ENCODE peak calls at places on chromosomes 7 and 10, in nine cellular contexts. N is choroid plexus epithelial cell, S is left ventricle myocardium inferior, L is body of pancreas, P is Peyer's patch, H is HFF-Myc, G is tibial nerve, X is bronchial epithelial cell, D is adrenal gland. T is an unnamed sample.

GRCh38 chr10:10642741-10643280 is 374.9 kb upstream of the CELF2 start:
- DNase-seq in N (peak; percentile 79), S (peak; percentile 78), L (peak; percentile 13), P (no peak), H (no peak), G (peak; percentile 68), X (no peak), D (peak; percentile 18), T (no peak)

GRCh38 chr10:3433131-3433530 is 260.5 kb upstream of the PITRM1 start:
- DNase-seq in N (no peak), S (no peak), L (no peak), P (no peak), H (no peak), G (no peak), X (no peak), D (no peak), T (no peak)

GRCh38 chr10:70212879-70213278 is 20.4 kb downstream of the PPA1 start:
- DNase-seq in N (no peak), S (no peak), L (no peak), P (no peak), H (no peak), G (no peak), X (no peak), D (no peak), T (no peak)

GRCh38 chr7:107173691-107174406 is 5.0 kb downstream of the HBP1 start:
- DNase-seq in N (no peak), S (no peak), L (no peak), P (no peak), H (no peak), G (no peak), X (no peak), D (no peak), T (no peak)

GRCh38 chr7:43697690-43698089 is 31.6 kb downstream of the COA1 start:
- DNase-seq in N (peak; percentile 28), S (no peak), L (no peak), P (no peak), H (no peak), G (no peak), X (no peak), D (no peak), T (peak; percentile 30)

GRCh38 chr10:11610151-11610854 is 1.1 kb downstream of the USP6NL start:
- DNase-seq in N (no peak), S (no peak), L (no peak), P (no peak), H (no peak), G (no peak), X (peak; percentile 9), D (no peak), T (peak; percentile 36)

GRCh38 chr7:2494191-2495130 is 18.3 kb upstream of the GRIFIN start:
- DNase-seq in N (no peak), S (peak; percentile 43), L (no peak), P (no peak), H (no peak), G (no peak), X (no peak), D (no peak), T (no peak)

GRCh38 chr10:12018438-12019342 is 23.9 kb downstream of the UPF2 start:
- DNase-seq in N (peak; percentile 61), S (no peak), L (no peak), P (no peak), H (no peak), G (no peak), X (no peak), D (no peak), T (no peak)

GRCh38 chr7:77288676-77289320 is 89.2 kb upstream of the FGL2 start:
- DNase-seq in N (no peak), S (no peak), L (no peak), P (no peak), H (no peak), G (no peak), X (no peak), D (no peak), T (no peak)

GRCh38 chr10:47176903-47177860 is 122.8 kb upstream of the GDF10 start:
- DNase-seq in N (no peak), S (no peak), L (no peak), P (no peak), H (no peak), G (no peak), X (no peak), D (no peak), T (no peak)

GRCh38 chr7:45215611-45216062 is 58.0 kb downstream of the RAMP3 start:
- DNase-seq in N (no peak), S (no peak), L (no peak), P (no peak), H (no peak), G (no peak), X (no peak), D (no peak), T (no peak)

GRCh38 chr7:116477646-116478045 is 21.9 kb upstream of the CAV2 start:
- DNase-seq in N (no peak), S (no peak), L (no peak), P (no peak), H (no peak), G (no peak), X (no peak), D (no peak), T (no peak)

DNA sequence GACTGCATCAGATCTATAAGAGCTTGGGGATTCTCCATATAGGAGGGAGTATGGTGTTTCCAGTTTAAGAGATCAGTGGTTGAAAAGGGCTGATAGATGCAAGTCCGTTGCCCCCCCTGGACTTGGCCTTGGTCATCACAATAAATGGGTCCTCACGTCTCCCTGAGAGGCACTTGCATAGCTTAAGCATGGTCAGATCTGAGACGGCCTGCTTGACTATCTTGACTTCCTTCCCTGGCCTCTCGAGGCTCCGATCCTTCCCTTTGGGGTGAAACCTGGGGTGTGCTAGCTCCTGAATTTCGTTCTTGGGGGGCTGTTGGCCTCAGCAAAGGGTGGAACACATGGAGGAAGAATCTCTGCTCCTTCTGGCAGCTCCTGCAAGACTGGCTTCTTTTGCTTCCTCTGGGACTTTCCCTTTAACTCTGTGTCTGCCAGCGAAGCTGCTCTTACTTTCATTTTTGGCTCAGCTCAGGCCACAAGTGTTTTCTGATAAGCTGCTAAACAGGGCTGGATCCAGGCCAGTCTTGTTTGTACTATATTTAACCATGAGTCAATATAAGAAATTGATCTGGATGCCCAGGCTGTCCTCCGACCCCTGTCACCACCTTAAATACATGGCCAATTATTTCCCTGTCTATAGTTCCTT is 11.2 kb upstream of the ZNF485 start:
- DNase-seq in N (peak; percentile 76), S (no peak), L (no peak), P (no peak), H (no peak), G (no peak), X (no peak), D (no peak), T (peak; percentile 24)
- H3K4me3 ChIP-seq in N (peak overlapping the region; percentile 29), S (peak overlapping the region; percentile 52), L (no peak overlapping the region), P (peak overlapping the region; percentile 33), H (no peak overlapping the region), G (peak overlapping the region; percentile 36), X (no peak overlapping the region), D (peak overlapping the region; percentile 53), T (no peak overlapping the region)

GRCh38 chr10:20686236-20686635 is 210.9 kb downstream of the NEBL start:
- DNase-seq in N (no peak), S (no peak), L (no peak), P (no peak), H (no peak), G (no peak), X (no peak), D (no peak), T (no peak)

GRCh38 chr10:20682782-20683181 is 214.3 kb downstream of the NEBL start:
- DNase-seq in N (no peak), S (no peak), L (no peak), P (no peak), H (no peak), G (no peak), X (no peak), D (no peak), T (no peak)

GRCh38 chr10:20688797-20689544 is 208.1 kb downstream of the NEBL start:
- DNase-seq in N (no peak), S (no peak), L (no peak), P (no peak), H (no peak), G (no peak), X (no peak), D (no peak), T (no peak)

GRCh38 chr10:20683345-20683744 is 213.8 kb downstream of the NEBL start:
- DNase-seq in N (no peak), S (no peak), L (no peak), P (no peak), H (no peak), G (no peak), X (no peak), D (no peak), T (no peak)
- TF ChIP-seq CTCF in N (no peak), S (no peak), L (no peak), P (no peak), H (no peak), G (no peak), X (no peak), D (no peak), T (no peak)

GRCh38 chr10:9243861-9244515 is 1189.5 kb downstream of the GATA3 start:
- DNase-seq in N (no peak), S (no peak), L (peak; percentile 47), P (no peak), H (no peak), G (no peak), X (no peak), D (no peak), T (no peak)
- H3K4me3 ChIP-seq in N (no peak overlapping the region), S (no peak overlapping the region), L (no peak overlapping the region), P (no peak overlapping the region), H (no peak overlapping the region), G (no peak overlapping the region), X (no peak overlapping the region), D (no peak overlapping the region), T (no peak overlapping the region)

GRCh38 chr10:135601-136464 is 578 bp downstream of the ZMYND11 start:
- DNase-seq in N (peak; percentile 67), S (peak; percentile 65), L (peak; percentile 70), P (peak; percentile 72), H (no peak), G (peak; percentile 34), X (peak; percentile 17), D (peak; percentile 73), T (peak; percentile 64)

GRCh38 chr10:137606-138005 is 2.4 kb downstream of the ZMYND11 start:
- DNase-seq in N (peak; percentile 41), S (no peak), L (no peak), P (no peak), H (no peak), G (no peak), X (peak; percentile 50), D (no peak), T (peak; percentile 53)

GRCh38 chr10:134743-135600 is at the start of gene ZMYND11:
- DNase-seq in N (peak; percentile 64), S (peak; percentile 76), L (peak; percentile 69), P (peak; percentile 45), H (no peak), G (peak; percentile 40), X (peak; percentile 7), D (peak; percentile 76), T (peak; percentile 71)

GRCh38 chr10:136465-136762 is 1.2 kb downstream of the ZMYND11 start:
- DNase-seq in N (no peak), S (no peak), L (no peak), P (no peak), H (no peak), G (no peak), X (no peak), D (no peak), T (no peak)

DNA sequence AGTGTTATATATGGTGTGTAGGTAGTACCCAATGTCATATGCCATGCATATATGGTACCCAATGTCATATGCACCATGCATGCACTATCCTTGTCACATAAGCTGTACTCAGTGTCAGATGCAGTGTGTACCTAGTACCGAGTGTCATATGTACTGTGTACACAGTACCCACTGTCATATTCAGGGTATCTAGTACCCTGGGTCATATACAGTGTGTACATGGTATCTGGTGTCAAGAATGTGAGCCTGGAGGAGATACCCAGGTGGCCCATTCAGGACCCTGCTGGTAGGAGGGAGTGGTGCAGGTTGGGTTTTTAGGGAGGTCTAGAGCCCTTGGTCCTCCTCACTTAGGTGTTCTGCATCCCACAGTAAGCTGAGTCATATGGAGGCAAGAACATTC is 1.8 kb downstream of the ZMYND11 start:
- DNase-seq in N (peak; percentile 27), S (no peak), L (no peak), P (peak; percentile 31), H (no peak), G (no peak), X (peak; percentile 30), D (no peak), T (peak; percentile 7)
- TF ChIP-seq CTCF in N (peak; percentile 55), S (peak; percentile 40), L (no peak), P (peak; percentile 28), H (peak; percentile 52), G (peak; percentile 12), X (peak; percentile 28), D (no peak), T (peak; percentile 46)